ENCODE peak calls at places on chromosome 20, in six cellular contexts. One of them, this sample, is unnamed.

GRCh38 chr20:4776079-4776630 is 54.4 kb downstream of the PRND start:
- DNase-seq in suprapubic skin: no peak
- DNase-seq in body of pancreas: no peak
- DNase-seq in esophagus squamous epithelium: no peak
- DNase-seq in ovary: no peak
- DNase-seq in testis: no peak
- DNase-seq in this sample: no peak

GRCh38 chr20:37515876-37516275 is 5.2 kb upstream of the NNAT start:
- DNase-seq in testis: no peak
- DNase-seq in ovary: no peak
- DNase-seq in esophagus squamous epithelium: no peak
- DNase-seq in body of pancreas: no peak
- DNase-seq in suprapubic skin: no peak
- DNase-seq in this sample: no peak

GRCh38 chr20:34887023-34887422 is 10.6 kb downstream of the ACSS2 start:
- DNase-seq in body of pancreas: no peak
- DNase-seq in suprapubic skin: no peak
- DNase-seq in ovary: no peak
- DNase-seq in testis: no peak
- DNase-seq in esophagus squamous epithelium: no peak
- DNase-seq in this sample: no peak

GRCh38 chr20:33373735-33374605 is 27.3 kb downstream of the CDK5RAP1 start:
- DNase-seq in testis: no peak
- DNase-seq in esophagus squamous epithelium: no peak
- DNase-seq in ovary: no peak
- DNase-seq in suprapubic skin: no peak
- DNase-seq in body of pancreas: peak; percentile 45
- DNase-seq in this sample: no peak

GRCh38 chr20:12083269-12083668 is 165.6 kb downstream of the BTBD3 start:
- DNase-seq in testis: no peak
- DNase-seq in body of pancreas: no peak
- DNase-seq in ovary: no peak
- DNase-seq in esophagus squamous epithelium: no peak
- DNase-seq in suprapubic skin: no peak
- DNase-seq in this sample: no peak

GRCh38 chr20:50054626-50055511 is 58.1 kb downstream of the UBE2V1 start:
- DNase-seq in esophagus squamous epithelium: no peak
- DNase-seq in testis: peak; percentile 53
- DNase-seq in body of pancreas: peak; percentile 28
- DNase-seq in ovary: peak; percentile 70
- DNase-seq in suprapubic skin: no peak
- DNase-seq in this sample: no peak

GRCh38 chr20:38927902-38928578 is 1.8 kb downstream of the FAM83D start:
- DNase-seq in esophagus squamous epithelium: no peak
- DNase-seq in suprapubic skin: no peak
- DNase-seq in ovary: no peak
- DNase-seq in body of pancreas: no peak
- DNase-seq in testis: no peak
- DNase-seq in this sample: no peak

GRCh38 chr20:10537850-10538480 is 102.9 kb downstream of the SLX4IP start:
- DNase-seq in suprapubic skin: no peak
- DNase-seq in testis: no peak
- DNase-seq in esophagus squamous epithelium: no peak
- DNase-seq in body of pancreas: no peak
- DNase-seq in ovary: no peak
- DNase-seq in this sample: no peak

GRCh38 chr20:9035129-9035528 is 33.8 kb upstream of the PLCB4 start:
- DNase-seq in testis: no peak
- DNase-seq in suprapubic skin: no peak
- DNase-seq in ovary: no peak
- DNase-seq in body of pancreas: no peak
- DNase-seq in esophagus squamous epithelium: no peak
- DNase-seq in this sample: no peak

GRCh38 chr20:59324441-59324840 is 24.0 kb downstream of the EDN3 start:
- DNase-seq in testis: no peak
- DNase-seq in suprapubic skin: no peak
- DNase-seq in ovary: no peak
- DNase-seq in body of pancreas: no peak
- DNase-seq in esophagus squamous epithelium: no peak
- DNase-seq in this sample: no peak

GRCh38 chr20:59331721-59332329 is 31.4 kb downstream of the EDN3 start:
- DNase-seq in testis: no peak
- DNase-seq in esophagus squamous epithelium: no peak
- DNase-seq in ovary: no peak
- DNase-seq in body of pancreas: no peak
- DNase-seq in suprapubic skin: no peak
- DNase-seq in this sample: no peak

GRCh38 chr20:59322813-59323469 is 22.5 kb downstream of the EDN3 start:
- DNase-seq in body of pancreas: no peak
- DNase-seq in testis: no peak
- DNase-seq in suprapubic skin: no peak
- DNase-seq in ovary: no peak
- DNase-seq in esophagus squamous epithelium: no peak
- DNase-seq in this sample: no peak

GRCh38 chr20:59326188-59326587 is 25.8 kb downstream of the EDN3 start:
- DNase-seq in ovary: no peak
- DNase-seq in esophagus squamous epithelium: no peak
- DNase-seq in testis: no peak
- DNase-seq in suprapubic skin: no peak
- DNase-seq in body of pancreas: no peak
- DNase-seq in this sample: no peak

GRCh38 chr20:59328071-59328470 is 27.7 kb downstream of the EDN3 start:
- DNase-seq in suprapubic skin: no peak
- DNase-seq in testis: no peak
- DNase-seq in ovary: no peak
- DNase-seq in body of pancreas: no peak
- DNase-seq in esophagus squamous epithelium: no peak
- DNase-seq in this sample: no peak
- TF ChIP-seq POLR2A in suprapubic skin: no peak
- TF ChIP-seq POLR2A in testis: no peak
- TF ChIP-seq POLR2A in ovary: no peak
- TF ChIP-seq POLR2A in body of pancreas: no peak
- TF ChIP-seq POLR2A in esophagus squamous epithelium: no peak
- TF ChIP-seq POLR2A in this sample: no peak

DNA sequence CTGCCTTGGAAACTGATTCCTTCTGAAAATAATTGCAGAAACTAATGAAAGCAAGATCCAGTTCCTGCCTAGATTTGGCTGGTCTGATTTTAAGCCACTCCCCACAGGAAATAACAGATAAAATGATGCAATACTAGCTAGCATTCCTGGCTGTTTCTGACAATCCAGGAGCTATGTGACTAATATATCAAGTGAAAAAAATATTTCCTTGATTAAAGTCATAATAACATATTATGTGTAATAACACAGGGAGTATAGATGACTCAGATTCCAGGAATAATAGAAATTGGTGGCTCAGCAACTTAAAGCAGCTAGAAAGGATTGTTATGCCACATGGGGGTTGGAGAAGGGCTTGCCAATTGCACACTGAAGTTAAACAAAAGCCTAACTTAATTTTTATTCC is 182.7 kb upstream of the SALL4 start:
- DNase-seq in body of pancreas: no peak
- DNase-seq in suprapubic skin: no peak
- DNase-seq in esophagus squamous epithelium: no peak
- DNase-seq in testis: no peak
- DNase-seq in ovary: no peak
- DNase-seq in this sample: peak; percentile 21
- TF ChIP-seq CTCF in body of pancreas: no peak
- TF ChIP-seq CTCF in suprapubic skin: no peak
- TF ChIP-seq CTCF in esophagus squamous epithelium: no peak
- TF ChIP-seq CTCF in testis: no peak
- TF ChIP-seq CTCF in ovary: no peak
- TF ChIP-seq CTCF in this sample: no peak

DNA sequence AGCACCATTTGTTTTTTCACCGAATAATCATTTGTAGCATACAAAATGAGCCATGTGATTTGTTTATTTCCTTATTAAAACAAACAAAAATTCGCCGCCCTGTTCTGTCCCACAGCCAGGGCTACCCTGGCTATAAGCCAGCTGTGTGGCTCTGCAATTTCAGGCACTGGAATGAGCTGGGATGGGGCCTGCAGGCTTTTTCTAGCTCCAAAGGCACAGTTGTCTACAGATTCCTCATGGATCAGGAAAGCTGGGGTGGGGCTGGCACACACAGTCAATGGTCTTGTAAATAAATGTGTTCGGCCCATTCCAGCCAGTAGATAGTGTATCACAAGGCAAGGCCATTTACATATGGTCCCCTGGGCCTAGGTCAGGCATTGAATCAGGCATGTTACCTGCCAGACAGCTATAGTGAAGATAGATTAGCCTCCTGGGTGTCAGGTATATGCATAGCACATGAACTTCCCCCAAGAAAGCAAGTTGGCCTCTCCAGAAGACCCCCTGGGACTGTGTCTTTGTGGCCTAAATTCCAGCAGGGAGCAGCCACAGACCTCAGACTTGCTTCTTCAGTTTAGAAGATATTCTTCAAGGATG is 608.9 kb downstream of the MAFB start:
- DNase-seq in esophagus squamous epithelium: no peak
- DNase-seq in testis: no peak
- DNase-seq in ovary: no peak
- DNase-seq in body of pancreas: peak; percentile 18
- DNase-seq in suprapubic skin: no peak
- DNase-seq in this sample: peak; percentile 2
- H3K9me3 ChIP-seq in esophagus squamous epithelium: no peaks in the 10 kb centered on the region
- H3K9me3 ChIP-seq in testis: no peaks in the 10 kb centered on the region
- H3K9me3 ChIP-seq in ovary: no peaks in the 10 kb centered on the region
- H3K9me3 ChIP-seq in body of pancreas: no peaks in the 10 kb centered on the region
- H3K9me3 ChIP-seq in suprapubic skin: no peaks in the 10 kb centered on the region
- H3K9me3 ChIP-seq in this sample: no peaks in the 10 kb centered on the region

GRCh38 chr20:381581-382290 is 1.2 kb downstream of the TRIB3 start:
- DNase-seq in suprapubic skin: peak; percentile 86
- DNase-seq in ovary: peak; percentile 54
- DNase-seq in esophagus squamous epithelium: peak; percentile 46
- DNase-seq in body of pancreas: peak; percentile 89
- DNase-seq in testis: peak; percentile 49
- DNase-seq in this sample: peak; percentile 78
- TF ChIP-seq POLR2A in suprapubic skin: no peak
- TF ChIP-seq POLR2A in ovary: no peak
- TF ChIP-seq POLR2A in esophagus squamous epithelium: no peak
- TF ChIP-seq POLR2A in body of pancreas: peak; percentile 68
- TF ChIP-seq POLR2A in testis: no peak
- TF ChIP-seq POLR2A in this sample: peak; percentile 33

DNA sequence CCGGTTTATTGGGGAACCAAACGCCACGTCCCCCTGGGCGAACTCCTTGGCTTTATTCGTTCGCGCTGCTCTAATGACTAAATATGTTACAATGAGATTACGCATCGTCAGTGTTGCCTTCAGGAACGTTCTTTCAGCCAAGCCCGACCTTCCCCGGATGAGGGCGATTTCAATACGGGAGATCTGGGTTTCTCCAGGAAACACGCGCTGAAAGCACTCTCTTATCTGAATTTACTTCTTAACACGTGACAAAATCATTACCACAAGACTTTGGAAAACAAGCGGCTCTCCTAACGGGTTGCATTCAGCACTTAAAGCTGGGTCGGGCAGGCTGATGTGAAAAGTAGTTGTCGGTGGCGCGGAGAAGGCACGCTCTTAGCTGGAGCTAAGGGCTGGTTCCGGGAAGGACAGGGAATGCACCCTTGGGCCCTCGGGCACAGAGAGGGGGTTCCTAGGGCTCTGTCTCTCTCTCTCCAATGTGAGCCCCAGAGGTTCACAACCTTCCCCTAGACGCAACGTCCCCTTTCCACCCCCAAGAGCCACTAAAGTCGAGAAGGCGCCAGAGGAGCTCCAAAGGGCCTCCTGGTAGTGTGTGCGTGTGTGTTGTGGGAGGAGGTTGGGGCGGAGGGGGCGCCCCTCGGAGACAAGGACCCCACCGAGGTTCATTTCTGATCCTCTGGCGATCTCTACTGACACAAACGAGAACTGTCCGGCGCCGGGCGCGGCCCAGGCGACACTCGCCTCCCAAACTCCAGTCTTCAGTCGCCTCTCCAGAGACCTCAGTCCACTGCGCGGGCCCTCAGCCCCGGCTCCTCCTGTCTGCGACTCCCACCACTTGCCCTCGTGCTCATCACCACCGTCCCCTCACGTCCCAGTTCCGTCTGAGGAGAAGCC is 7.1 kb upstream of the NKX2-2 start:
- DNase-seq in body of pancreas: no peak
- DNase-seq in testis: no peak
- DNase-seq in suprapubic skin: no peak
- DNase-seq in ovary: no peak
- DNase-seq in esophagus squamous epithelium: no peak
- DNase-seq in this sample: no peak
- TF ChIP-seq CTCF in body of pancreas: no peak
- TF ChIP-seq CTCF in testis: no peak
- TF ChIP-seq CTCF in suprapubic skin: no peak
- TF ChIP-seq CTCF in ovary: no peak
- TF ChIP-seq CTCF in esophagus squamous epithelium: no peak
- TF ChIP-seq CTCF in this sample: no peak

DNA sequence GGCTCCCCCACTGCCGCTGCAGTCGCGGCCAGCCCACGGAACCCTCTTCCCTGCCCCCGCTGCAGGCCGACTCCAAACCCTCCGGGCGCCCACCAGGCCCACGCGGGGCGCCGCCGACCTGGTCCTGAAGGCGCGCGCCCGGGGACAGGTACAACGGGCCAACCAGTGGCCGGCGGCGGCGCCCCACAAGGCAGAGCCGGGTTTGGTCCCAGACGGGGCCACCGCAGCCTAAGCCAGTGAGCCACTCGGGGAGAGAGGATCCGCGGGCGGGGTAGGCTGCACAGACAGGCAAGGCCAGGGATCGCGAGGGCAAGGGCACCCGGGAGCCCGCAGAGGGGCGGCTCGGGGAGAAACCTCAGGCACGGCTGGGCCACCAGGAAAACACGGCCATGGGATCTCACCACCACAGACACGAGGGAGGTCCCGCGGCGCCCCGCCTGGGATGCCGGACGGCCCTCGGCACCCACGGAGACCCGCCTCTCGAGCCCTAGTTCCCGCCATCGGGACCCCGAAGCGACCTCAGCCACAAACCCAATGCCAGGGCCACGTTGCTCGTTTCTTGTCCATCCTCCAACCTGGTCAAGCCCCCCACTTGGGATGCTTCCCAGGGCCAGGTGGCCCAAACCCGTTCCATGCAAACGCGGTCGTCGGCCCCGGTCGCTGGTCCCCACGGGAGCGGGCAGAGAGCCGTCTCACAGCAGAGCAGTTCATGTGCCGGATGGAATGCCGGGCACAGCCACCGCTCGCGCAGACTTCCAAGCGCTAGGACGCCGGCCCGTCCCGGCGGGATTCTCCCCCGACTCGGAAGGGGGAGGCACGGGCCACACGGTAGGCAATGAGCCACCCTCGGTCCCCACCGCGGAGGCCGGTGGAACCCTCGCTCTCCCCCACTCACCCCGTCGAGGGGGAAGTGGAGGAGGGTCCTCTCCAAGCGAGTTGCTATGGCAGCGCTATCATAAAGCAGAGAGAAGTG is 1956.6 kb upstream of the DEFB115 start:
- DNase-seq in esophagus squamous epithelium: no peak
- DNase-seq in body of pancreas: no peak
- DNase-seq in suprapubic skin: no peak
- DNase-seq in ovary: no peak
- DNase-seq in testis: no peak
- DNase-seq in this sample: no peak
- H3K9me3 ChIP-seq in esophagus squamous epithelium: no peaks in the 10 kb centered on the region
- H3K9me3 ChIP-seq in body of pancreas: no peaks in the 10 kb centered on the region
- H3K9me3 ChIP-seq in suprapubic skin: peaks cover 22% of the 10 kb centered on the region
- H3K9me3 ChIP-seq in ovary: peaks cover 8% of the 10 kb centered on the region
- H3K9me3 ChIP-seq in testis: no peaks in the 10 kb centered on the region
- H3K9me3 ChIP-seq in this sample: no peaks in the 10 kb centered on the region

This sample was measured in adrenal gland.